ENCODE peak calls at places on chromosomes 5 and 9, in six cellular contexts. One of them, this sample, is unnamed.

GRCh38 chr9:86589273-86589672 is 235.1 kb upstream of the TUT7 start:
- DNase-seq in endothelial cell: peak
- DNase-seq in fibroblast of the aortic adventitia: no peak
- DNase-seq in GM03348: no peak
- DNase-seq in activated T-helper 1 cell treated with Interleukin-2 at 50 U/mL for 16 hours: no peak
- DNase-seq in CD4-positive, alpha-beta T cell: no peak
- DNase-seq in this sample: no peak

GRCh38 chr5:142795246-142795645 is 25.1 kb downstream of the ARHGAP26 start:
- DNase-seq in endothelial cell: no peak
- DNase-seq in fibroblast of the aortic adventitia: no peak
- DNase-seq in GM03348: no peak
- DNase-seq in activated T-helper 1 cell treated with Interleukin-2 at 50 U/mL for 16 hours: no peak
- DNase-seq in CD4-positive, alpha-beta T cell: no peak
- DNase-seq in this sample: no peak

GRCh38 chr9:14846871-14847311 is 63.3 kb downstream of the FREM1 start:
- DNase-seq in endothelial cell: peak
- DNase-seq in fibroblast of the aortic adventitia: peak
- DNase-seq in GM03348: peak
- DNase-seq in activated T-helper 1 cell treated with Interleukin-2 at 50 U/mL for 16 hours: peak
- DNase-seq in CD4-positive, alpha-beta T cell: peak
- DNase-seq in this sample: no peak

GRCh38 chr5:31196309-31196708 is 2.8 kb downstream of the CDH6 start:
- DNase-seq in endothelial cell: no peak
- DNase-seq in fibroblast of the aortic adventitia: peak
- DNase-seq in GM03348: peak
- DNase-seq in activated T-helper 1 cell treated with Interleukin-2 at 50 U/mL for 16 hours: no peak
- DNase-seq in CD4-positive, alpha-beta T cell: no peak
- DNase-seq in this sample: no peak

GRCh38 chr5:138979684-138980275 is 104.6 kb upstream of the LRRTM2 start:
- DNase-seq in endothelial cell: no peak
- DNase-seq in fibroblast of the aortic adventitia: no peak
- DNase-seq in GM03348: no peak
- DNase-seq in activated T-helper 1 cell treated with Interleukin-2 at 50 U/mL for 16 hours: no peak
- DNase-seq in CD4-positive, alpha-beta T cell: no peak
- DNase-seq in this sample: no peak

GRCh38 chr5:172659909-172660628 is 19.0 kb downstream of the NEURL1B start:
- DNase-seq in endothelial cell: no peak
- DNase-seq in fibroblast of the aortic adventitia: peak
- DNase-seq in GM03348: peak
- DNase-seq in activated T-helper 1 cell treated with Interleukin-2 at 50 U/mL for 16 hours: no peak
- DNase-seq in CD4-positive, alpha-beta T cell: no peak
- DNase-seq in this sample: peak

GRCh38 chr9:135925496-135926133 is 18.3 kb upstream of the CAMSAP1 start:
- DNase-seq in endothelial cell: no peak
- DNase-seq in fibroblast of the aortic adventitia: no peak
- DNase-seq in GM03348: no peak
- DNase-seq in activated T-helper 1 cell treated with Interleukin-2 at 50 U/mL for 16 hours: no peak
- DNase-seq in CD4-positive, alpha-beta T cell: no peak
- DNase-seq in this sample: no peak

GRCh38 chr5:168334161-168335094 is 43.0 kb downstream of the WWC1 start:
- DNase-seq in endothelial cell: peak
- DNase-seq in fibroblast of the aortic adventitia: peak
- DNase-seq in GM03348: peak
- DNase-seq in activated T-helper 1 cell treated with Interleukin-2 at 50 U/mL for 16 hours: no peak
- DNase-seq in CD4-positive, alpha-beta T cell: no peak
- DNase-seq in this sample: no peak

GRCh38 chr5:76082790-76083554 is at the start of gene SV2C:
- DNase-seq in endothelial cell: peak
- DNase-seq in fibroblast of the aortic adventitia: no peak
- DNase-seq in GM03348: peak
- DNase-seq in activated T-helper 1 cell treated with Interleukin-2 at 50 U/mL for 16 hours: no peak
- DNase-seq in CD4-positive, alpha-beta T cell: no peak
- DNase-seq in this sample: no peak

GRCh38 chr5:138641547-138642298 is 66.5 kb upstream of the HSPA9 start:
- DNase-seq in endothelial cell: peak
- DNase-seq in fibroblast of the aortic adventitia: peak
- DNase-seq in GM03348: peak
- DNase-seq in activated T-helper 1 cell treated with Interleukin-2 at 50 U/mL for 16 hours: peak
- DNase-seq in CD4-positive, alpha-beta T cell: peak
- DNase-seq in this sample: peak

This sample was measured in ureter.